ENCODE peak calls at places on chromosomes 13 and 19, in five cellular contexts. D, E, A, I and F are unnamed samples.

GRCh38 chr19:53966931-53967330 is 4.2 kb downstream of the CACNG8 start:
- DNase-seq in D (no peak), E (no peak), I (no peak), A (no peak), F (no peak)

GRCh38 chr19:20999731-21000352 is 20.6 kb upstream of the ZNF430 start:
- DNase-seq in E (peak; percentile 81), I (peak; percentile 85), D (no peak), A (peak; percentile 77), F (peak; percentile 70)

GRCh38 chr13:87788363-87788762 is 117.2 kb downstream of the SLITRK5 start:
- DNase-seq in E (no peak), A (no peak), D (no peak), I (no peak), F (no peak)

GRCh38 chr19:5711713-5712161 is 8.2 kb downstream of the LONP1 start:
- DNase-seq in D (no peak), E (no peak), I (no peak), A (no peak), F (peak; percentile 16)

GRCh38 chr13:19672990-19673389 is 39.5 kb downstream of the MPHOSPH8 start:
- DNase-seq in D (no peak), E (no peak), I (no peak), A (no peak), F (no peak)

GRCh38 chr13:105820415-105820814 is 715.0 kb downstream of the EFNB2 start:
- DNase-seq in A (no peak), D (no peak), I (no peak), E (no peak), F (no peak)

GRCh38 chr19:50417138-50417849 is 1.4 kb upstream of the SPIB start:
- DNase-seq in E (no peak), D (no peak), I (no peak), A (no peak), F (no peak)

GRCh38 chr13:29255567-29255966 is 339.9 kb downstream of the SLC7A1 start:
- DNase-seq in E (no peak), I (no peak), A (no peak), D (no peak), F (no peak)

GRCh38 chr19:15330801-15331418 is 1.4 kb downstream of the BRD4 start:
- DNase-seq in E (no peak), I (no peak), D (no peak), A (no peak), F (peak; percentile 48)

GRCh38 chr13:47705185-47705584 is 295.9 kb downstream of the SUCLA2 start:
- DNase-seq in A (no peak), D (no peak), E (no peak), I (no peak), F (no peak)

GRCh38 chr19:56718231-56718630 is 46.7 kb upstream of the ZNF835 start:
- DNase-seq in D (no peak), E (no peak), A (no peak), I (no peak), F (no peak)

GRCh38 chr13:100666124-100666523 is 8.5 kb downstream of the TMTC4 start:
- DNase-seq in A (no peak), E (no peak), I (no peak), D (no peak), F (no peak)

GRCh38 chr19:41707502-41707812 is 969 bp upstream of the CEACAM5 start:
- DNase-seq in E (no peak), A (no peak), D (no peak), I (no peak), F (peak; percentile 11)

GRCh38 chr19:46787331-46788100 is 878 bp downstream of the SLC1A5 start:
- DNase-seq in A (no peak), E (peak; percentile 57), I (no peak), D (no peak), F (peak; percentile 52)

GRCh38 chr19:38678891-38679494 is 31.5 kb downstream of the ACTN4 start:
- DNase-seq in E (no peak), I (no peak), A (no peak), D (no peak), F (no peak)

GRCh38 chr19:14416743-14417214 is 2.4 kb downstream of the DDX39A start:
- DNase-seq in A (no peak), E (no peak), D (no peak), I (no peak), F (no peak)

GRCh38 chr13:43388282-43389034 is 365.1 kb downstream of the DNAJC15 start:
- DNase-seq in D (no peak), A (no peak), E (no peak), I (no peak), F (no peak)

GRCh38 chr19:6876790-6877189 is 10.6 kb upstream of the ADGRE1 start:
- DNase-seq in A (no peak), I (no peak), E (no peak), D (no peak), F (no peak)

GRCh38 chr19:46862504-46862835 is 1.7 kb downstream of the ARHGAP35 start:
- DNase-seq in A (no peak), E (no peak), D (no peak), I (no peak), F (peak; percentile 42)

GRCh38 chr19:934865-935422 is 9.1 kb downstream of the ARID3A start:
- DNase-seq in E (peak; percentile 89), A (no peak), D (no peak), I (peak; percentile 40), F (no peak)

GRCh38 chr19:44891016-44891882 is at the start of gene TOMM40:
- DNase-seq in I (peak; percentile 99), A (no peak), E (no peak), D (no peak), F (no peak)

GRCh38 chr19:49231389-49231788 is 73.8 kb downstream of the TRPM4 start:
- DNase-seq in D (no peak), I (no peak), E (no peak), A (no peak), F (no peak)

GRCh38 chr13:65909501-65909900 is 1320.6 kb downstream of the PCDH9 start:
- DNase-seq in E (no peak), I (no peak), A (no peak), D (no peak), F (no peak)

GRCh38 chr13:50124536-50125305 is 109.5 kb downstream of the KCNRG start:
- DNase-seq in I (peak; percentile 18), E (peak; percentile 54), A (peak; percentile 90), D (no peak), F (peak; percentile 94)

GRCh38 chr13:94050039-94050438 is 429.4 kb downstream of the DCT start:
- DNase-seq in I (no peak), D (no peak), A (no peak), E (no peak), F (no peak)

GRCh38 chr13:45280751-45281634 is 60.0 kb downstream of the TPT1 start:
- DNase-seq in I (peak; percentile 54), D (no peak), A (no peak), E (peak; percentile 59), F (peak; percentile 20)

GRCh38 chr13:106500450-106500849 is 35.0 kb downstream of the EFNB2 start:
- DNase-seq in A (no peak), I (no peak), D (no peak), E (no peak), F (no peak)

GRCh38 chr19:53908106-53908932 is 759 bp upstream of the CACNG7 start:
- DNase-seq in A (no peak), I (no peak), D (no peak), E (peak; percentile 24), F (peak; percentile 77)

GRCh38 chr13:97141564-97142005 is 80.5 kb upstream of the MBNL2 start:
- DNase-seq in E (no peak), A (no peak), D (peak; percentile 96), I (peak; percentile 55), F (peak; percentile 39)

GRCh38 chr19:16111160-16111908 is at the start of gene RAB8A:
- DNase-seq in I (peak; percentile 99), D (peak; percentile 97), A (peak; percentile 99), E (peak; percentile 99), F (peak; percentile 97)

GRCh38 chr13:20514866-20515265 is 10.8 kb downstream of the CRYL1 start:
- DNase-seq in D (no peak), I (no peak), A (no peak), E (no peak), F (no peak)

GRCh38 chr13:110705356-110705825 is 525 bp downstream of the CARS2 start:
- DNase-seq in A (no peak), E (no peak), D (no peak), I (no peak), F (no peak)

GRCh38 chr13:109180905-109181425 is 551.6 kb downstream of the MYO16 start:
- DNase-seq in D (no peak), I (peak; percentile 86), E (no peak), A (no peak), F (no peak)

GRCh38 chr19:55247621-55248099 is 11.2 kb downstream of the PPP6R1 start:
- DNase-seq in E (peak; percentile 50), A (no peak), I (peak; percentile 29), D (no peak), F (peak; percentile 21)

GRCh38 chr13:39281539-39282150 is 243.4 kb downstream of the NHLRC3 start:
- DNase-seq in A (no peak), I (no peak), D (no peak), E (no peak), F (no peak)

GRCh38 chr13:39767791-39768564 is 112.5 kb downstream of the COG6 start:
- DNase-seq in A (no peak), I (no peak), E (no peak), D (no peak), F (no peak)

GRCh38 chr13:20124303-20124702 is 36.5 kb downstream of the GJA3 start:
- DNase-seq in D (no peak), E (no peak), I (no peak), A (no peak), F (no peak)

GRCh38 chr13:93727301-93728141 is 500.9 kb downstream of the GPC6 start:
- DNase-seq in A (no peak), D (no peak), E (no peak), I (peak; percentile 46), F (no peak)

GRCh38 chr19:16737909-16738308 is 18.3 kb downstream of the NWD1 start:
- DNase-seq in E (no peak), A (no peak), D (no peak), I (no peak), F (no peak)